ENCODE peak calls at places on chromosome 4, in eight cellular contexts. H is SW480; Z is HCEC 1CT; W is RWPE1; U is NCI-H510A treated with DMSO at 0.1 percent for 48 hours; I is HuH-7.5; S is activated CD4-positive, alpha-beta T cell treated with anti-CD3 and anti-CD28 coated beads for 24 hours; M is renal cortical epithelial cell. G is an unnamed sample.

GRCh38 chr4:107870916-107871786 is 46.4 kb downstream of the SGMS2 start:
- DNase-seq in U (peak), I (no peak), S (no peak), H (no peak), Z (no peak), M (no peak), W (no peak), G (no peak)

GRCh38 chr4:2102045-2102883 is 43.1 kb downstream of the NAT8L start:
- DNase-seq in H (no peak), S (no peak), W (no peak), U (no peak), Z (no peak), M (no peak), I (no peak), G (no peak)

GRCh38 chr4:32748498-32748897 is 2028.3 kb downstream of the PCDH7 start:
- DNase-seq in S (no peak), Z (no peak), M (peak), W (no peak), U (no peak), I (peak), H (peak), G (no peak)

GRCh38 chr4:95676190-95676589 is 127.4 kb upstream of the UNC5C start:
- DNase-seq in H (no peak), M (peak), W (no peak), U (no peak), Z (no peak), S (no peak), I (no peak), G (no peak)

GRCh38 chr4:39626913-39627312 is 11.8 kb downstream of the SMIM14 start:
- DNase-seq in Z (no peak), U (no peak), I (no peak), H (no peak), M (no peak), S (no peak), W (no peak), G (no peak)

GRCh38 chr4:137614491-137614890 is 82.2 kb upstream of the PCDH18 start:
- DNase-seq in U (peak), Z (no peak), M (no peak), W (no peak), S (no peak), I (no peak), H (no peak), G (no peak)

GRCh38 chr4:7193040-7193958 is 961 bp downstream of the SORCS2 start:
- DNase-seq in I (no peak), S (no peak), H (no peak), M (no peak), Z (no peak), W (no peak), U (no peak), G (no peak)

GRCh38 chr4:87060957-87061356 is 126.1 kb downstream of the AFF1 start:
- DNase-seq in I (no peak), Z (peak), W (peak), H (peak), U (no peak), S (no peak), M (peak), G (no peak)

GRCh38 chr4:168743576-168743975 is 246.7 kb downstream of the PALLD start:
- DNase-seq in M (no peak), U (no peak), W (no peak), Z (peak), I (no peak), H (no peak), S (no peak), G (no peak)

GRCh38 chr4:77821775-77822174 is 2.6 kb upstream of the CNOT6L start:
- DNase-seq in S (no peak), I (no peak), W (no peak), H (no peak), U (no peak), M (no peak), Z (no peak), G (peak)

GRCh38 chr4:151325320-151326246 is at the start of gene SH3D19:
- DNase-seq in S (peak), U (peak), W (peak), I (peak), M (peak), Z (peak), H (peak), G (no peak)

GRCh38 chr4:86981789-86982188 is 47.0 kb downstream of the AFF1 start:
- DNase-seq in M (no peak), U (no peak), H (no peak), W (no peak), I (no peak), Z (no peak), S (no peak), G (no peak)

GRCh38 chr4:158176108-158176507 is 3.3 kb upstream of the GASK1B start:
- DNase-seq in U (no peak), S (no peak), H (no peak), W (peak), M (peak), Z (peak), I (no peak), G (no peak)

GRCh38 chr4:1248262-1249147 is at the start of gene CTBP1:
- DNase-seq in I (peak), S (peak), U (peak), W (peak), M (peak), H (peak), Z (peak), G (peak)